ENCODE peak calls at places on chromosomes 1 and 21, in five cellular contexts. H, O, X, V and K are unnamed samples.

GRCh38 chr1:1281533-1282321 is 1.5 kb downstream of the SCNN1D start:
- DNase-seq in O (no peak), V (no peak), H (peak), X (no peak), K (no peak)

GRCh38 chr1:77557053-77557452 is 125.4 kb downstream of the ZZZ3 start:
- DNase-seq in X (no peak), V (no peak), O (no peak), H (no peak), K (no peak)

GRCh38 chr1:154599658-154600057 is 8.3 kb downstream of the ADAR start:
- DNase-seq in V (no peak), O (no peak), X (no peak), H (no peak), K (no peak)

GRCh38 chr1:92587445-92587844 is 100.7 kb upstream of the GFI1 start:
- DNase-seq in H (no peak), X (no peak), V (no peak), O (no peak), K (no peak)

GRCh38 chr1:160367516-160367900 is 637 bp downstream of the NHLH1 start:
- DNase-seq in O (no peak), V (no peak), X (no peak), H (no peak), K (no peak)

GRCh38 chr21:34836933-34837505 is 168.2 kb downstream of the CLIC6 start:
- DNase-seq in V (no peak), X (no peak), H (no peak), O (no peak), K (no peak)

GRCh38 chr1:16204634-16205332 is 7.7 kb downstream of the ARHGEF19 start:
- DNase-seq in X (no peak), H (peak), V (no peak), O (peak), K (no peak)

GRCh38 chr1:66489146-66489545 is 44.8 kb upstream of the SGIP1 start:
- DNase-seq in V (no peak), H (no peak), X (peak), O (no peak), K (no peak)

GRCh38 chr1:28580706-28581530 is 11.1 kb upstream of the RAB42 start:
- DNase-seq in V (no peak), O (peak), X (peak), H (no peak), K (no peak)

GRCh38 chr1:109425902-109426277 is 358 bp downstream of the PSMA5 start:
- DNase-seq in H (no peak), O (no peak), V (no peak), X (peak), K (peak)

GRCh38 chr1:22962558-22962957 is 10.1 kb downstream of the LACTBL1 start:
- DNase-seq in V (no peak), O (no peak), H (no peak), X (no peak), K (no peak)

GRCh38 chr1:199150764-199151163 is 511.9 kb downstream of the PTPRC start:
- DNase-seq in V (no peak), H (no peak), X (no peak), O (no peak), K (peak)

GRCh38 chr1:38477811-38478210 is 381.8 kb downstream of the RRAGC start:
- DNase-seq in H (no peak), O (no peak), X (no peak), V (no peak), K (no peak)

GRCh38 chr1:93670141-93670540 is 11.5 kb downstream of the BCAR3 start:
- DNase-seq in X (no peak), H (peak), V (no peak), O (no peak), K (no peak)